ENCODE peak calls at places on chromosome 21, in seven cellular contexts. One of them, this sample, is unnamed.

GRCh38 chr21:31872452-31873274 is at the start of gene HUNK:
- DNase-seq in dermis blood vessel endothelial cell: peak; percentile 24
- DNase-seq in anterior cingulate cortex: no peak
- DNase-seq in stimulated activated CD4-positive, alpha-beta T cell treated with anti-CD3 and anti-CD28 coated beads, Interleukin-15, amount 100 ng/mL, for 1 hour: no peak
- DNase-seq in NCI-H460: no peak
- DNase-seq in HT1080: no peak
- DNase-seq in RPMI7951: peak; percentile 31
- DNase-seq in this sample: no peak

GRCh38 chr21:39575778-39576177 is 37.0 kb upstream of the B3GALT5 start:
- DNase-seq in HT1080: peak; percentile 54
- DNase-seq in dermis blood vessel endothelial cell: no peak
- DNase-seq in stimulated activated CD4-positive, alpha-beta T cell treated with anti-CD3 and anti-CD28 coated beads, Interleukin-15, amount 100 ng/mL, for 1 hour: no peak
- DNase-seq in NCI-H460: no peak
- DNase-seq in RPMI7951: peak; percentile 19
- DNase-seq in anterior cingulate cortex: no peak
- DNase-seq in this sample: no peak

GRCh38 chr21:31181089-31181757 is 142.9 kb upstream of the KRTAP19-8 start:
- DNase-seq in stimulated activated CD4-positive, alpha-beta T cell treated with anti-CD3 and anti-CD28 coated beads, Interleukin-15, amount 100 ng/mL, for 1 hour: no peak
- DNase-seq in anterior cingulate cortex: no peak
- DNase-seq in RPMI7951: no peak
- DNase-seq in dermis blood vessel endothelial cell: no peak
- DNase-seq in HT1080: no peak
- DNase-seq in NCI-H460: no peak
- DNase-seq in this sample: no peak

GRCh38 chr21:44846485-44847260 is 26.8 kb downstream of the PTTG1IP start:
- DNase-seq in anterior cingulate cortex: no peak
- DNase-seq in HT1080: no peak
- DNase-seq in stimulated activated CD4-positive, alpha-beta T cell treated with anti-CD3 and anti-CD28 coated beads, Interleukin-15, amount 100 ng/mL, for 1 hour: no peak
- DNase-seq in dermis blood vessel endothelial cell: peak; percentile 66
- DNase-seq in RPMI7951: peak; percentile 54
- DNase-seq in NCI-H460: no peak
- DNase-seq in this sample: peak; percentile 34

GRCh38 chr21:27772816-27773215 is 805.9 kb upstream of the ADAMTS5 start:
- DNase-seq in dermis blood vessel endothelial cell: no peak
- DNase-seq in stimulated activated CD4-positive, alpha-beta T cell treated with anti-CD3 and anti-CD28 coated beads, Interleukin-15, amount 100 ng/mL, for 1 hour: no peak
- DNase-seq in RPMI7951: no peak
- DNase-seq in HT1080: no peak
- DNase-seq in NCI-H460: no peak
- DNase-seq in anterior cingulate cortex: no peak
- DNase-seq in this sample: no peak

GRCh38 chr21:34691396-34692032 is 22.7 kb downstream of the CLIC6 start:
- DNase-seq in NCI-H460: no peak
- DNase-seq in RPMI7951: no peak
- DNase-seq in stimulated activated CD4-positive, alpha-beta T cell treated with anti-CD3 and anti-CD28 coated beads, Interleukin-15, amount 100 ng/mL, for 1 hour: no peak
- DNase-seq in HT1080: no peak
- DNase-seq in dermis blood vessel endothelial cell: no peak
- DNase-seq in anterior cingulate cortex: no peak
- DNase-seq in this sample: no peak

GRCh38 chr21:46119565-46120271 is 21.8 kb downstream of the COL6A2 start:
- DNase-seq in RPMI7951: no peak
- DNase-seq in stimulated activated CD4-positive, alpha-beta T cell treated with anti-CD3 and anti-CD28 coated beads, Interleukin-15, amount 100 ng/mL, for 1 hour: no peak
- DNase-seq in HT1080: no peak
- DNase-seq in dermis blood vessel endothelial cell: no peak
- DNase-seq in NCI-H460: no peak
- DNase-seq in anterior cingulate cortex: no peak
- DNase-seq in this sample: no peak

GRCh38 chr21:16095005-16095404 is 365.2 kb downstream of the USP25 start:
- DNase-seq in dermis blood vessel endothelial cell: no peak
- DNase-seq in NCI-H460: no peak
- DNase-seq in anterior cingulate cortex: no peak
- DNase-seq in RPMI7951: no peak
- DNase-seq in HT1080: no peak
- DNase-seq in stimulated activated CD4-positive, alpha-beta T cell treated with anti-CD3 and anti-CD28 coated beads, Interleukin-15, amount 100 ng/mL, for 1 hour: no peak
- DNase-seq in this sample: no peak

GRCh38 chr21:38804617-38805281 is 980 bp upstream of the ETS2 start:
- DNase-seq in HT1080: no peak
- DNase-seq in dermis blood vessel endothelial cell: peak; percentile 75
- DNase-seq in stimulated activated CD4-positive, alpha-beta T cell treated with anti-CD3 and anti-CD28 coated beads, Interleukin-15, amount 100 ng/mL, for 1 hour: no peak
- DNase-seq in RPMI7951: peak; percentile 66
- DNase-seq in anterior cingulate cortex: peak; percentile 44
- DNase-seq in NCI-H460: peak; percentile 34
- DNase-seq in this sample: peak; percentile 51

GRCh38 chr21:43634618-43635017 is 24.7 kb downstream of the HSF2BP start:
- DNase-seq in dermis blood vessel endothelial cell: no peak
- DNase-seq in NCI-H460: no peak
- DNase-seq in stimulated activated CD4-positive, alpha-beta T cell treated with anti-CD3 and anti-CD28 coated beads, Interleukin-15, amount 100 ng/mL, for 1 hour: no peak
- DNase-seq in RPMI7951: no peak
- DNase-seq in HT1080: peak; percentile 54
- DNase-seq in anterior cingulate cortex: no peak
- DNase-seq in this sample: no peak

GRCh38 chr21:33402011-33402979 is 918 bp upstream of the IFNGR2 start:
- DNase-seq in anterior cingulate cortex: no peak
- DNase-seq in RPMI7951: no peak
- DNase-seq in stimulated activated CD4-positive, alpha-beta T cell treated with anti-CD3 and anti-CD28 coated beads, Interleukin-15, amount 100 ng/mL, for 1 hour: no peak
- DNase-seq in HT1080: no peak
- DNase-seq in dermis blood vessel endothelial cell: peak; percentile 60
- DNase-seq in NCI-H460: no peak
- DNase-seq in this sample: peak; percentile 42

GRCh38 chr21:34576043-34576466 is 38.9 kb downstream of the RCAN1 start:
- DNase-seq in HT1080: no peak
- DNase-seq in NCI-H460: no peak
- DNase-seq in anterior cingulate cortex: no peak
- DNase-seq in RPMI7951: no peak
- DNase-seq in dermis blood vessel endothelial cell: no peak
- DNase-seq in stimulated activated CD4-positive, alpha-beta T cell treated with anti-CD3 and anti-CD28 coated beads, Interleukin-15, amount 100 ng/mL, for 1 hour: no peak
- DNase-seq in this sample: no peak

GRCh38 chr21:27450216-27450615 is 483.3 kb upstream of the ADAMTS5 start:
- DNase-seq in NCI-H460: no peak
- DNase-seq in RPMI7951: no peak
- DNase-seq in dermis blood vessel endothelial cell: no peak
- DNase-seq in anterior cingulate cortex: no peak
- DNase-seq in HT1080: no peak
- DNase-seq in stimulated activated CD4-positive, alpha-beta T cell treated with anti-CD3 and anti-CD28 coated beads, Interleukin-15, amount 100 ng/mL, for 1 hour: no peak
- DNase-seq in this sample: no peak

GRCh38 chr21:44900559-44901251 is 20.0 kb downstream of the ITGB2 start:
- DNase-seq in anterior cingulate cortex: no peak
- DNase-seq in NCI-H460: no peak
- DNase-seq in stimulated activated CD4-positive, alpha-beta T cell treated with anti-CD3 and anti-CD28 coated beads, Interleukin-15, amount 100 ng/mL, for 1 hour: no peak
- DNase-seq in RPMI7951: no peak
- DNase-seq in HT1080: no peak
- DNase-seq in dermis blood vessel endothelial cell: no peak
- DNase-seq in this sample: no peak

GRCh38 chr21:42574234-42575027 is 60.8 kb downstream of the SLC37A1 start:
- DNase-seq in RPMI7951: peak; percentile 12
- DNase-seq in NCI-H460: no peak
- DNase-seq in anterior cingulate cortex: no peak
- DNase-seq in stimulated activated CD4-positive, alpha-beta T cell treated with anti-CD3 and anti-CD28 coated beads, Interleukin-15, amount 100 ng/mL, for 1 hour: no peak
- DNase-seq in dermis blood vessel endothelial cell: peak; percentile 51
- DNase-seq in HT1080: peak; percentile 8
- DNase-seq in this sample: peak; percentile 29

GRCh38 chr21:33866851-33867250 is 48.8 kb downstream of the ATP5PO start:
- DNase-seq in NCI-H460: no peak
- DNase-seq in dermis blood vessel endothelial cell: no peak
- DNase-seq in RPMI7951: peak; percentile 67
- DNase-seq in anterior cingulate cortex: no peak
- DNase-seq in HT1080: peak; percentile 21
- DNase-seq in stimulated activated CD4-positive, alpha-beta T cell treated with anti-CD3 and anti-CD28 coated beads, Interleukin-15, amount 100 ng/mL, for 1 hour: no peak
- DNase-seq in this sample: no peak

GRCh38 chr21:44850208-44850800 is 23.2 kb downstream of the PTTG1IP start:
- DNase-seq in RPMI7951: no peak
- DNase-seq in anterior cingulate cortex: no peak
- DNase-seq in dermis blood vessel endothelial cell: no peak
- DNase-seq in NCI-H460: no peak
- DNase-seq in HT1080: no peak
- DNase-seq in stimulated activated CD4-positive, alpha-beta T cell treated with anti-CD3 and anti-CD28 coated beads, Interleukin-15, amount 100 ng/mL, for 1 hour: no peak
- DNase-seq in this sample: no peak

GRCh38 chr21:15966651-15967050 is 236.9 kb downstream of the USP25 start:
- DNase-seq in HT1080: no peak
- DNase-seq in anterior cingulate cortex: no peak
- DNase-seq in RPMI7951: no peak
- DNase-seq in NCI-H460: no peak
- DNase-seq in stimulated activated CD4-positive, alpha-beta T cell treated with anti-CD3 and anti-CD28 coated beads, Interleukin-15, amount 100 ng/mL, for 1 hour: no peak
- DNase-seq in dermis blood vessel endothelial cell: no peak
- DNase-seq in this sample: no peak

GRCh38 chr21:32427958-32428623 is 15.6 kb downstream of the EVA1C start:
- DNase-seq in dermis blood vessel endothelial cell: no peak
- DNase-seq in NCI-H460: no peak
- DNase-seq in anterior cingulate cortex: no peak
- DNase-seq in HT1080: no peak
- DNase-seq in RPMI7951: peak; percentile 15
- DNase-seq in stimulated activated CD4-positive, alpha-beta T cell treated with anti-CD3 and anti-CD28 coated beads, Interleukin-15, amount 100 ng/mL, for 1 hour: no peak
- DNase-seq in this sample: no peak

GRCh38 chr21:16072692-16073091 is 342.9 kb downstream of the USP25 start:
- DNase-seq in stimulated activated CD4-positive, alpha-beta T cell treated with anti-CD3 and anti-CD28 coated beads, Interleukin-15, amount 100 ng/mL, for 1 hour: no peak
- DNase-seq in NCI-H460: no peak
- DNase-seq in dermis blood vessel endothelial cell: peak; percentile 6
- DNase-seq in RPMI7951: no peak
- DNase-seq in anterior cingulate cortex: peak; percentile 19
- DNase-seq in HT1080: no peak
- DNase-seq in this sample: no peak

GRCh38 chr21:28334407-28334806 is 658.3 kb downstream of the LTN1 start:
- DNase-seq in NCI-H460: no peak
- DNase-seq in dermis blood vessel endothelial cell: no peak
- DNase-seq in anterior cingulate cortex: no peak
- DNase-seq in RPMI7951: no peak
- DNase-seq in stimulated activated CD4-positive, alpha-beta T cell treated with anti-CD3 and anti-CD28 coated beads, Interleukin-15, amount 100 ng/mL, for 1 hour: no peak
- DNase-seq in HT1080: no peak
- DNase-seq in this sample: no peak

This sample was measured in SK-MEL-5.